ENCODE peak calls at places on chromosomes 13 and 19, in six cellular contexts. X, T, J, W, U and N are unnamed samples.

GRCh38 chr19:18670313-18670712 is 13.2 kb upstream of the CRTC1 start:
- DNase-seq in W (no peak), X (no peak), T (no peak), J (peak), U (no peak), N (no peak)

GRCh38 chr13:23644527-23644926 is 74.3 kb downstream of the TNFRSF19 start:
- DNase-seq in J (no peak), U (peak), X (no peak), T (no peak), W (no peak), N (peak)

GRCh38 chr13:106373989-106374572 is 161.4 kb downstream of the EFNB2 start:
- DNase-seq in J (peak), T (no peak), W (no peak), X (no peak), U (peak), N (peak)

GRCh38 chr19:18662972-18663732 is 20.3 kb upstream of the CRTC1 start:
- DNase-seq in U (no peak), T (no peak), W (no peak), X (no peak), J (no peak), N (no peak)

GRCh38 chr13:111920932-111921705 is 145.8 kb upstream of the SOX1 start:
- DNase-seq in X (no peak), J (no peak), U (no peak), W (no peak), T (peak), N (no peak)

GRCh38 chr19:46482645-46483044 is 11.3 kb upstream of the PNMA8A start:
- DNase-seq in X (no peak), J (no peak), W (no peak), T (no peak), U (peak), N (peak)

GRCh38 chr19:18939922-18940775 is 868 bp downstream of the HOMER3 start:
- DNase-seq in U (peak), J (peak), X (peak), W (no peak), T (peak), N (peak)

GRCh38 chr13:73369095-73369494 is 310.3 kb downstream of the KLF5 start:
- DNase-seq in W (no peak), T (no peak), U (no peak), X (no peak), J (no peak), N (no peak)

GRCh38 chr13:30346159-30346788 is 38.9 kb upstream of the KATNAL1 start:
- DNase-seq in J (no peak), U (no peak), X (no peak), W (peak), T (no peak), N (no peak)

GRCh38 chr19:32858155-32858554 is 11.4 kb downstream of the SLC7A9 start:
- DNase-seq in U (no peak), W (no peak), T (no peak), X (no peak), J (no peak), N (no peak)

GRCh38 chr19:37692956-37693660 is 26.5 kb downstream of the ZNF607 start:
- DNase-seq in X (no peak), U (no peak), T (no peak), W (no peak), J (no peak), N (no peak)

GRCh38 chr19:15623711-15624318 is 8.8 kb downstream of the CYP4F8 start:
- DNase-seq in J (no peak), U (no peak), X (no peak), T (no peak), W (no peak), N (no peak)

GRCh38 chr13:80737513-80737912 is 396.6 kb upstream of the SPRY2 start:
- DNase-seq in U (peak), T (no peak), W (no peak), J (no peak), X (no peak), N (no peak)

GRCh38 chr19:2544576-2545415 is 68.9 kb downstream of the GADD45B start:
- DNase-seq in W (no peak), T (peak), X (no peak), J (no peak), U (no peak), N (no peak)

GRCh38 chr19:2138061-2138728 is 13.2 kb downstream of the AP3D1 start:
- DNase-seq in X (no peak), T (no peak), U (no peak), J (no peak), W (no peak), N (no peak)

GRCh38 chr19:11554160-11554559 is 4.9 kb downstream of the ELOF1 start:
- DNase-seq in W (no peak), X (no peak), T (no peak), J (no peak), U (no peak), N (no peak)

GRCh38 chr19:10916602-10917001 is 11.8 kb downstream of the YIPF2 start:
- DNase-seq in T (no peak), X (no peak), W (no peak), J (no peak), U (no peak), N (no peak)

GRCh38 chr19:47003611-47003935 is 16.1 kb upstream of the NPAS1 start:
- DNase-seq in U (no peak), T (no peak), J (no peak), W (no peak), X (no peak), N (no peak)

GRCh38 chr19:17902701-17903100 is 30.1 kb upstream of the CCDC124 start:
- DNase-seq in J (no peak), T (no peak), W (no peak), X (no peak), U (peak), N (peak)

GRCh38 chr13:59745395-59745788 is 418.3 kb downstream of the DIAPH3 start:
- DNase-seq in J (no peak), X (no peak), W (no peak), U (peak), T (no peak), N (peak)

GRCh38 chr13:33323766-33324525 is 38.4 kb upstream of the STARD13 start:
- DNase-seq in U (peak), W (no peak), T (no peak), J (no peak), X (no peak), N (peak)

GRCh38 chr19:7652061-7652641 is 15.2 kb downstream of the STXBP2 start:
- DNase-seq in W (peak), X (peak), U (peak), J (peak), T (peak), N (peak)

GRCh38 chr13:79799466-79799865 is 318.5 kb downstream of the NDFIP2 start:
- DNase-seq in T (no peak), X (no peak), W (no peak), J (no peak), U (peak), N (no peak)

GRCh38 chr13:75896271-75896670 is 260.1 kb downstream of the LMO7 start:
- DNase-seq in X (no peak), U (no peak), T (no peak), J (no peak), W (no peak), N (no peak)

GRCh38 chr19:54231077-54231931 is 8.5 kb upstream of the LILRB3 start:
- DNase-seq in U (peak), J (peak), X (peak), W (peak), T (peak), N (peak)

GRCh38 chr19:7783991-7784421 is 21.0 kb downstream of the CLEC4M start:
- DNase-seq in W (no peak), X (no peak), T (no peak), U (peak), J (no peak), N (peak)

GRCh38 chr19:11028146-11028545 is 61.1 kb upstream of the LDLR start:
- DNase-seq in J (no peak), W (no peak), U (no peak), X (no peak), T (no peak), N (no peak)

GRCh38 chr13:50617134-50617721 is 226.3 kb downstream of the DLEU7 start:
- DNase-seq in T (no peak), J (no peak), U (peak), X (no peak), W (no peak), N (peak)

GRCh38 chr19:13082192-13083007 is 20.3 kb downstream of the LYL1 start:
- DNase-seq in J (peak), U (peak), W (no peak), X (no peak), T (no peak), N (peak)

GRCh38 chr19:55070755-55071502 is 4.7 kb upstream of the EPS8L1 start:
- DNase-seq in W (no peak), J (no peak), U (peak), T (no peak), X (no peak), N (peak)

GRCh38 chr19:11560404-11560988 is 1.5 kb upstream of the ELOF1 start:
- DNase-seq in X (peak), T (no peak), W (peak), J (no peak), U (peak), N (peak)

GRCh38 chr19:17749912-17750317 is 1.4 kb upstream of the FCHO1 start:
- DNase-seq in T (no peak), W (peak), U (no peak), X (no peak), J (no peak), N (peak)

GRCh38 chr19:48490980-48491792 is 20.4 kb downstream of the LMTK3 start:
- DNase-seq in X (no peak), W (peak), U (no peak), J (peak), T (peak), N (no peak)

GRCh38 chr19:33445752-33446070 is 72.2 kb downstream of the CEBPG start:
- DNase-seq in J (peak), T (peak), X (no peak), U (no peak), W (no peak), N (no peak)

GRCh38 chr19:31160346-31160926 is 188.8 kb downstream of the TSHZ3 start:
- DNase-seq in J (no peak), X (no peak), W (no peak), U (peak), T (no peak), N (no peak)

GRCh38 chr13:109779074-109779473 is 7.3 kb downstream of the IRS2 start:
- DNase-seq in W (peak), X (no peak), U (no peak), T (no peak), J (no peak), N (no peak)
- H3K4me3 ChIP-seq in W (peak), X (no peak), U (no peak), T (peak), J (peak), N (peak)

GRCh38 chr13:40193290-40194203 is 472.9 kb downstream of the FOXO1 start:
- DNase-seq in W (no peak), U (peak), X (no peak), J (peak), T (no peak), N (no peak)
- H3K4me3 ChIP-seq in W (no peak), U (no peak), X (no peak), J (no peak), T (no peak), N (no peak)

GRCh38 chr13:113129921-113130750 is 7.5 kb downstream of the F10 start:
- DNase-seq in U (peak), T (peak), X (no peak), J (peak), W (no peak), N (peak)
- H3K4me3 ChIP-seq in U (no peak), T (no peak), X (peak), J (no peak), W (peak), N (peak)

DNA sequence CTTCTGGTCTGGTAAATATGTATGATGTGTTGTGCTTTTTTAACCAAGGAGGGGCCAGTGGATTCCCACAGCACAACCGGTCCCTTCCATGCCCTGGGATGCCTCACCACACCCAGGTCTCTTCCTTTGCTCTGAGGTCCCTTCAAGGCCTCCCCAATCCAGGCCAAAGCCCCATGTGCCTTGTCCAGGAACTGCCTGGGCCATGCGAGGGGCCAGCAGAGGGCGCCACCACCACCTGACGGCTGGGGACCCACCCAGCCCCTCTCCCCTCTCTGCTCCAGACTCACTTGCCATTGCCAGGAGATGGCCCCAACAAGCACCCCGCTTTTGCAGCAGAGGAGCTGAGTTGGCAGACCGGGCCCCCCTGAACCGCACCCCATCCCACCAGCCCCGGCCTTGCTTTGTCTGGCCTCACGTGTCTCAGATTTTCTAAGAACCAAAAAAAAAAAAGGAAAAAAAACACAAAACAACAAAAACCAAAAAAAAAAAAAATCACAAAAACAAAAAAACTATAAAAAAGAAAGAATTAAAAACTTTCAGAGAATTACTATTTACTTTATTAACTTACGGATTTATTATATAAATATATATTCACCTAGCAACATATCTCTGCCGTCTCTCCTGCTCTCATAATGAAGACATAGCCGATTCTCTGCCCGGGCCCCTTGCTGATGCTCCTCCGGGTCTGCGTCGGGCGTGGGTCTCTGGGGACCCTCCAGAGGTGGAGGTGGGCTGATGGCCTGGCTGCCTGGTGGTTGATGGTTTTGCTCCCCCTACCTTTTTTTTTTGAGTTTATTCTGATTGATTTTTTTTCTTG is 14.4 kb downstream of the CAPN12 start:
- DNase-seq in U (peak), J (peak), X (peak), W (peak), T (peak), N (peak)
- H3K4me3 ChIP-seq in U (no peak), J (no peak), X (no peak), W (no peak), T (no peak), N (no peak)

DNA sequence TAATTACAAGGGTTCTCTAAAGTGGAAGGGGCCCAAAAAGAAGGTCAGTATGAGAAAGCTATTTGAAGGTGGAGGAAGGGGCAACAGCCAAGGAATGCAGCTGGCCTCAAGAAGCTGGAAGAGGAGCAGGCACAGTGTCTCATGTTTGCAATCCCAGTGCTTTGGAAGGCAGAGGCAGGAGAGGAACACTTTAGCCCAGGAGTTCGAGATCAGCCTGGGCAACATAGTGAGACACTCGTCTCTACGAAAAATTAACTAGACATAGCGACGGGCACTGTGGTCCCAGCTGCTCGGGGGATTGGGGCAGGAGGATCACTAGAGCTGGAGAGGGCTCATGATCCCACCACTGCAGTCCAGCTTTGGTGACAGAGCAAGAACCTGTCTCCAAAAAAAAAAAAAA is 656 bp upstream of the NEK3 start:
- DNase-seq in T (no peak), W (no peak), U (no peak), X (no peak), J (no peak), N (no peak)
- H3K4me3 ChIP-seq in T (no peak), W (peak), U (no peak), X (no peak), J (peak), N (no peak)

DNA sequence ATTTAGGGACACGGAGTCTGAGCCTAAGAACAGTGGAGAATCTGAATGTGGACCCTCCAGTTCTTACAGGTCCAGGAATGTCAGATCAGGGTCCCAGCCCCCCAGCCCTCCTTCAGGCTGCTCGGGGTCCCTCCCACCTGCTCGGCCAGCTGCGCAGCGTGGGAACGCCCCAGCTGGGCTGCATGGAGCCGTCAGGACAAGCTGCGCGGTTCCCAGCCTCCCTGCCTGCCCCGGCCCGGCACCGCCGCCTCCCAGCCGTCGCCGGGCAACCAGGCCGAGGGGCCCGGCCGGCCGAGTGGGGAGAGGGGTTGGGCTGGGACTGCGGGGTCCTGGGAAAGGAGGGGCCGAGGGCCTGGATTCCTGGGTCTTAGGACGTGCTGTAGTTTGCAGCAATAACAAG is 710 bp upstream of the KIRREL2 start:
- DNase-seq in X (peak), W (no peak), U (no peak), J (no peak), T (no peak), N (no peak)
- H3K4me3 ChIP-seq in X (peak), W (peak), U (no peak), J (no peak), T (no peak), N (no peak)

GRCh38 chr13:109680930-109681329 is 105.5 kb downstream of the IRS2 start:
- DNase-seq in U (no peak), T (no peak), W (no peak), J (no peak), X (no peak), N (no peak)

GRCh38 chr13:109684084-109684835 is 102.1 kb downstream of the IRS2 start:
- DNase-seq in X (no peak), J (no peak), W (no peak), U (no peak), T (no peak), N (no peak)

GRCh38 chr13:109687559-109688448 is 98.6 kb downstream of the IRS2 start:
- DNase-seq in X (no peak), W (no peak), T (no peak), J (no peak), U (no peak), N (no peak)

GRCh38 chr13:109682534-109683244 is 103.7 kb downstream of the IRS2 start:
- DNase-seq in X (no peak), U (no peak), W (no peak), J (no peak), T (no peak), N (no peak)

DNA sequence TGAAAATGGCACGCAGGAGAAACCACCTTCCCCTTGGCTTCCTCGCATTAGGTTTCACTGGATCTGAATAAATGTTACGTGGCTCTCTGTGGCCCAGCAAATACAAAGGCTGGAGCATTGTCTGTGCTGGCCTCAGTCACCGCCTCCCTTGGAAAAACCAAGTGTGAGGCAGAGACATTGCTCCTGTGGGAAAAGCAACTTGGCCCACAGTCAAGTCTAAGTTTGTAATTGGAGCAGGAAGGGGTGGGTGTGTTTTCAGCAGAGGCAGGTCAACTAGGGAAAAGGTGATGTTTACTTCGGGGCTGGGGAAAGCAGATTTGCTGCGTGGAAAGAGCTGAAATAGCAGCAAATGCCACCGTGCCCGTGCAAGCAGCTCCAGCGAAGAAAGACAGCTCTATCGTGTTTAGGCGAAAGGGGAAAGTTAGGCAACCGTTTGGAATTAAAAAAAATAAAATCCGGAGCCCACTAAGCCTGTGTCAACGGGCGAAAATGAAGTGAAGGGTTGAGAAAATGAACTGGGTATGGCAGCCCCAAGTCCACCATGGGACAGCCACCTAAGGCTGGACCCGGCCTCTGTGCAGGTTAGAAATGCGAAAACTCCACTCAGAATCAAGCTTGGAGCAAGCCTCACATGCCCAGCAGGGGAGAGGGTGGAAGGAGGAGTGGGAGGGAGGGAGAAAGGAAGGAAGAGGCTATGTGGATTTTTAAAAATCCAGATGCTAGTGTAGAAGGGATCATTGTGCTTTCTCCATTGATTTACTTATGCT is 101.4 kb downstream of the IRS2 start:
- DNase-seq in X (no peak), U (peak), T (peak), W (no peak), J (no peak), N (peak)
- H3K4me3 ChIP-seq in X (no peak), U (no peak), T (no peak), W (no peak), J (no peak), N (no peak)